ENCODE peak calls at places on chromosomes 11 and 22, in four cellular contexts. M is C1 segment of cervical spinal cord; U is body of pancreas; K is activated T-cell treated with anti-CD3 and anti-CD28 coated beads, Interleukin-2, amount 50 U/mL, for 4 hours. A is an unnamed sample.

GRCh38 chr22:17842386-17842785 is 68.1 kb upstream of the BID start:
- DNase-seq in U (no peak), K (peak), M (no peak), A (no peak)

GRCh38 chr22:23383491-23384450 is 196.3 kb downstream of the IGLL1 start:
- DNase-seq in M (peak), K (no peak), U (no peak), A (peak)

GRCh38 chr11:1041471-1041870 is 5.0 kb upstream of the MUC6 start:
- DNase-seq in U (no peak), M (no peak), K (no peak), A (no peak)

GRCh38 chr11:128689946-128690745 is 3.7 kb upstream of the FLI1 start:
- DNase-seq in K (no peak), M (no peak), U (no peak), A (peak)

GRCh38 chr11:60974726-60975125 is 3.2 kb downstream of the CD6 start:
- DNase-seq in U (no peak), K (no peak), M (no peak), A (no peak)

GRCh38 chr22:20299736-20300136 is 20.1 kb downstream of the DGCR6L start:
- DNase-seq in M (no peak), K (peak), U (peak), A (peak)

GRCh38 chr22:35959121-35959800 is 69.4 kb downstream of the RBFOX2 start:
- DNase-seq in U (no peak), K (no peak), M (no peak), A (no peak)

GRCh38 chr11:102191832-102192231 is 81.6 kb downstream of the YAP1 start:
- DNase-seq in U (no peak), K (no peak), M (no peak), A (no peak)

GRCh38 chr22:43050995-43051394 is 36.0 kb upstream of the PACSIN2 start:
- DNase-seq in K (no peak), U (no peak), M (no peak), A (no peak)

GRCh38 chr11:64343740-64344133 is 3.7 kb downstream of the CCDC88B start:
- DNase-seq in U (peak), M (no peak), K (no peak), A (no peak)

GRCh38 chr11:63985812-63986155 is 454 bp upstream of the OTUB1 start:
- DNase-seq in K (peak), U (peak), M (no peak), A (no peak)

GRCh38 chr22:32622004-32622761 is 147.6 kb downstream of the FBXO7 start:
- DNase-seq in M (no peak), U (no peak), K (no peak), A (peak)

GRCh38 chr11:94068764-94069163 is 47.6 kb downstream of the HEPHL1 start:
- DNase-seq in M (no peak), U (no peak), K (no peak), A (no peak)

GRCh38 chr11:126718319-126718718 is 282.3 kb downstream of the KIRREL3 start:
- DNase-seq in M (no peak), U (no peak), K (no peak), A (no peak)

GRCh38 chr11:128420943-128421342 is 166.4 kb downstream of the ETS1 start:
- DNase-seq in U (no peak), K (no peak), M (no peak), A (no peak)

GRCh38 chr11:19311306-19312030 is 70.7 kb upstream of the E2F8 start:
- DNase-seq in U (peak), M (peak), K (peak), A (peak)

GRCh38 chr11:117229411-117229810 is 2.5 kb downstream of the PCSK7 start:
- DNase-seq in M (no peak), U (no peak), K (no peak), A (no peak)

GRCh38 chr22:46430961-46431838 is 95.7 kb downstream of the TRMU start:
- DNase-seq in M (no peak), U (no peak), K (no peak), A (no peak)

GRCh38 chr22:40723396-40723933 is 44.2 kb downstream of the MCHR1 start:
- DNase-seq in K (no peak), M (no peak), U (no peak), A (no peak)

GRCh38 chr11:69744435-69744834 is 30.7 kb downstream of the FGF4 start:
- DNase-seq in U (no peak), K (no peak), M (no peak), A (no peak)

GRCh38 chr22:26679003-26679629 is 21.7 kb downstream of the MIAT start:
- DNase-seq in M (peak), U (peak), K (peak), A (peak)

GRCh38 chr11:72039108-72039850 is 40.6 kb downstream of the IL18BP start:
- DNase-seq in M (no peak), K (no peak), U (peak), A (peak)

GRCh38 chr11:11464555-11464954 is 111.5 kb upstream of the CSNK2A3 start:
- DNase-seq in K (no peak), M (no peak), U (no peak), A (no peak)

GRCh38 chr11:28760676-28761390 is 652.6 kb downstream of the METTL15 start:
- DNase-seq in U (no peak), M (no peak), K (no peak), A (peak)

GRCh38 chr11:71251159-71251721 is 1.1 kb downstream of the SHANK2 start:
- DNase-seq in M (no peak), U (peak), K (no peak), A (peak)

GRCh38 chr22:44648821-44649566 is 53.0 kb upstream of the PRR5 start:
- DNase-seq in U (no peak), K (no peak), M (no peak), A (no peak)

GRCh38 chr22:17104336-17104935 is 16.7 kb downstream of the TMEM121B start:
- DNase-seq in M (no peak), U (no peak), K (no peak), A (no peak)

GRCh38 chr22:27220349-27220748 is 563.0 kb downstream of the MIAT start:
- DNase-seq in U (no peak), K (no peak), M (no peak), A (no peak)

GRCh38 chr11:68099057-68099456 is 22.1 kb downstream of the CHKA start:
- DNase-seq in K (no peak), U (no peak), M (no peak), A (no peak)

GRCh38 chr11:99822846-99823565 is 802.3 kb downstream of the CNTN5 start:
- DNase-seq in M (no peak), K (no peak), U (no peak), A (peak)

A was measured in thyroid gland.